ENCODE peak calls at places on chromosomes 11 and 22, in seven cellular contexts. One of them, this sample, is unnamed.
A peak's percentile ranks its signal among the peaks of the same experiment; 100 is the strongest.

GRCh38 chr22:24950272-24950902 is 2.1 kb upstream of the KIAA1671 start:
- DNase-seq in colonic mucosa: no peak
- DNase-seq in fibroblast of lung: no peak
- DNase-seq in A549: peak; percentile 19
- DNase-seq in heart left ventricle: no peak
- DNase-seq in ovary: no peak
- DNase-seq in aorta: no peak
- DNase-seq in this sample: no peak

GRCh38 chr11:86671386-86672006 is 920 bp downstream of the ME3 start:
- DNase-seq in colonic mucosa: peak; percentile 88
- DNase-seq in fibroblast of lung: peak; percentile 42
- DNase-seq in A549: peak; percentile 53
- DNase-seq in heart left ventricle: peak; percentile 88
- DNase-seq in ovary: peak; percentile 89
- DNase-seq in aorta: peak; percentile 83
- DNase-seq in this sample: no peak

GRCh38 chr11:94493146-94493442 is 550 bp downstream of the MRE11 start:
- DNase-seq in colonic mucosa: no peak
- DNase-seq in fibroblast of lung: no peak
- DNase-seq in A549: no peak
- DNase-seq in heart left ventricle: no peak
- DNase-seq in ovary: no peak
- DNase-seq in aorta: no peak
- DNase-seq in this sample: no peak

GRCh38 chr11:68160100-68160695 is 39.0 kb upstream of the CHKA start:
- DNase-seq in colonic mucosa: no peak
- DNase-seq in fibroblast of lung: no peak
- DNase-seq in A549: no peak
- DNase-seq in heart left ventricle: no peak
- DNase-seq in ovary: no peak
- DNase-seq in aorta: no peak
- DNase-seq in this sample: no peak

GRCh38 chr11:128963744-128964340 is 21.2 kb upstream of the TP53AIP1 start:
- DNase-seq in colonic mucosa: no peak
- DNase-seq in fibroblast of lung: no peak
- DNase-seq in A549: no peak
- DNase-seq in heart left ventricle: no peak
- DNase-seq in ovary: no peak
- DNase-seq in aorta: no peak
- DNase-seq in this sample: no peak

GRCh38 chr11:123357990-123358827 is 71.9 kb upstream of the GRAMD1B start:
- DNase-seq in colonic mucosa: no peak
- DNase-seq in fibroblast of lung: peak; percentile 0
- DNase-seq in A549: peak; percentile 10
- DNase-seq in heart left ventricle: peak; percentile 65
- DNase-seq in ovary: no peak
- DNase-seq in aorta: no peak
- DNase-seq in this sample: no peak

GRCh38 chr11:79067355-79067685 is 373.5 kb downstream of the TENM4 start:
- DNase-seq in colonic mucosa: no peak
- DNase-seq in fibroblast of lung: no peak
- DNase-seq in A549: no peak
- DNase-seq in heart left ventricle: no peak
- DNase-seq in ovary: no peak
- DNase-seq in aorta: no peak
- DNase-seq in this sample: no peak

GRCh38 chr22:38696606-38697005 is 4.1 kb downstream of the JOSD1 start:
- DNase-seq in colonic mucosa: no peak
- DNase-seq in fibroblast of lung: peak; percentile 83
- DNase-seq in A549: peak; percentile 61
- DNase-seq in heart left ventricle: no peak
- DNase-seq in ovary: no peak
- DNase-seq in aorta: no peak
- DNase-seq in this sample: no peak

GRCh38 chr11:33258631-33259184 is 1.5 kb downstream of the HIPK3 start:
- DNase-seq in colonic mucosa: peak; percentile 46
- DNase-seq in fibroblast of lung: peak; percentile 70
- DNase-seq in A549: peak; percentile 76
- DNase-seq in heart left ventricle: no peak
- DNase-seq in ovary: no peak
- DNase-seq in aorta: no peak
- DNase-seq in this sample: no peak

GRCh38 chr11:96341237-96342130 is 1.5 kb downstream of the MAML2 start:
- DNase-seq in colonic mucosa: peak; percentile 71
- DNase-seq in fibroblast of lung: peak; percentile 70
- DNase-seq in A549: peak; percentile 9
- DNase-seq in heart left ventricle: peak; percentile 73
- DNase-seq in ovary: peak; percentile 48
- DNase-seq in aorta: peak; percentile 66
- DNase-seq in this sample: peak; percentile 78

GRCh38 chr11:469684-470667 is 19.9 kb downstream of the PTDSS2 start:
- DNase-seq in colonic mucosa: peak; percentile 67
- DNase-seq in fibroblast of lung: peak; percentile 88
- DNase-seq in A549: peak; percentile 58
- DNase-seq in heart left ventricle: peak; percentile 69
- DNase-seq in ovary: peak; percentile 78
- DNase-seq in aorta: peak; percentile 88
- DNase-seq in this sample: no peak

GRCh38 chr11:58919561-58919960 is 19.7 kb upstream of the GLYATL1 start:
- DNase-seq in colonic mucosa: no peak
- DNase-seq in fibroblast of lung: no peak
- DNase-seq in A549: no peak
- DNase-seq in heart left ventricle: no peak
- DNase-seq in ovary: no peak
- DNase-seq in aorta: no peak
- DNase-seq in this sample: no peak
- H3K4me1 ChIP-seq in colonic mucosa: peaks cover 6% of the 10 kb centered on the region
- H3K4me1 ChIP-seq in fibroblast of lung: no peaks in the 10 kb centered on the region
- H3K4me1 ChIP-seq in A549: no peaks in the 10 kb centered on the region
- H3K4me1 ChIP-seq in heart left ventricle: no peaks in the 10 kb centered on the region
- H3K4me1 ChIP-seq in ovary: no peaks in the 10 kb centered on the region
- H3K4me1 ChIP-seq in aorta: no peaks in the 10 kb centered on the region
- H3K4me1 ChIP-seq in this sample: no peaks in the 10 kb centered on the region

GRCh38 chr11:16876840-16877239 is 137.4 kb downstream of the PLEKHA7 start:
- DNase-seq in colonic mucosa: no peak
- DNase-seq in fibroblast of lung: no peak
- DNase-seq in A549: no peak
- DNase-seq in heart left ventricle: no peak
- DNase-seq in ovary: no peak
- DNase-seq in aorta: no peak
- DNase-seq in this sample: no peak
- H3K4me3 ChIP-seq in colonic mucosa: no peak overlapping the region
- H3K4me3 ChIP-seq in fibroblast of lung: no peak overlapping the region
- H3K4me3 ChIP-seq in A549: no peak overlapping the region
- H3K4me3 ChIP-seq in heart left ventricle: no peak overlapping the region
- H3K4me3 ChIP-seq in ovary: no peak overlapping the region
- H3K4me3 ChIP-seq in aorta: no peak overlapping the region
- H3K4me3 ChIP-seq in this sample: no peak overlapping the region

GRCh38 chr11:57497303-57498247 is 17.9 kb downstream of the SLC43A1 start:
- DNase-seq in colonic mucosa: no peak
- DNase-seq in fibroblast of lung: no peak
- DNase-seq in A549: no peak
- DNase-seq in heart left ventricle: no peak
- DNase-seq in ovary: no peak
- DNase-seq in aorta: no peak
- DNase-seq in this sample: no peak
- H3K4me1 ChIP-seq in colonic mucosa: peaks cover 5% of the 10 kb centered on the region
- H3K4me1 ChIP-seq in fibroblast of lung: peaks cover 7% of the 10 kb centered on the region
- H3K4me1 ChIP-seq in A549: peaks cover 18% of the 10 kb centered on the region
- H3K4me1 ChIP-seq in heart left ventricle: peaks cover 10% of the 10 kb centered on the region
- H3K4me1 ChIP-seq in ovary: peaks cover 15% of the 10 kb centered on the region
- H3K4me1 ChIP-seq in aorta: no peaks in the 10 kb centered on the region
- H3K4me1 ChIP-seq in this sample: no peaks in the 10 kb centered on the region

DNA sequence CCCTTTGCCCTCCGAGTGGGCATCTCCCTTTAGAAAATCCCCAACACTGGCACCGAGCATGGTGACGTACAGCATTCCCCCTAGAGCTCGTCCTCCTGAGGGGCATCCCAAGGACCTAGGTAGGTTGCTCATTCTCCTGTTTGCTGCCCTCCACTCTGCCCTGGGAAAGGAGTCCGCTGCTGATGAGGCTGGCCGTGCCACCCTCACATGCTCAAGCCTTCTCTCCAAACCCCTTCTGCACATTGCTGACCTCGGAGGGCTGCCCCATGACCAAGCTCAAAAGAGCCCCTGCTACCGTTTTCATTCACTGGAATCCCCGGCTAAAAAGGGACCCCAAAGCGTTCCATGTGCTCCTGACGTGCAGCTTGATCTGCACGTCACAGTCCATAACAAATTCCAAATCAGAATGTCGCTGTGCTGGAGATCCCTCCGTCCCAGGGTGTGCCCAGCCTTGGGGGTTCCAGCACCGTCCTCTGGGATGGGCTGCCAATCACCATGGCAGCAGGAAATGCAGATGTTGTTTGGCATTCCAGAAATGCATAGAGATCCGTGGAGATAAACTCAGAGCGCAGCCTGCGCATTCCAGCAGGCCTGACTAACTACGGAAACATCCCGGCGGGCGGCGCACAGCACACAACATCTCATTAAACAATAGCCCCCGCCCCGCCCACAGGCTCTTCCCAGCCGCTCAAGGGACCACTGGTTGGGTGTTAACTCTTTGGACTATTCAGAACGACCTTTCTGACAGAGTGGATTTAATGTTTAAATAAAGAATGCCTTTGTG is 26.3 kb upstream of the GNB1L start:
- DNase-seq in colonic mucosa: peak; percentile 22
- DNase-seq in fibroblast of lung: peak; percentile 88
- DNase-seq in A549: peak; percentile 94
- DNase-seq in heart left ventricle: peak; percentile 75
- DNase-seq in ovary: peak; percentile 6
- DNase-seq in aorta: peak; percentile 79
- DNase-seq in this sample: no peak
- H3K4me3 ChIP-seq in colonic mucosa: no peak overlapping the region
- H3K4me3 ChIP-seq in fibroblast of lung: no peak overlapping the region
- H3K4me3 ChIP-seq in A549: peak overlapping the region; percentile 36
- H3K4me3 ChIP-seq in heart left ventricle: peak overlapping the region; percentile 18
- H3K4me3 ChIP-seq in ovary: no peak overlapping the region
- H3K4me3 ChIP-seq in aorta: no peak overlapping the region
- H3K4me3 ChIP-seq in this sample: no peak overlapping the region

DNA sequence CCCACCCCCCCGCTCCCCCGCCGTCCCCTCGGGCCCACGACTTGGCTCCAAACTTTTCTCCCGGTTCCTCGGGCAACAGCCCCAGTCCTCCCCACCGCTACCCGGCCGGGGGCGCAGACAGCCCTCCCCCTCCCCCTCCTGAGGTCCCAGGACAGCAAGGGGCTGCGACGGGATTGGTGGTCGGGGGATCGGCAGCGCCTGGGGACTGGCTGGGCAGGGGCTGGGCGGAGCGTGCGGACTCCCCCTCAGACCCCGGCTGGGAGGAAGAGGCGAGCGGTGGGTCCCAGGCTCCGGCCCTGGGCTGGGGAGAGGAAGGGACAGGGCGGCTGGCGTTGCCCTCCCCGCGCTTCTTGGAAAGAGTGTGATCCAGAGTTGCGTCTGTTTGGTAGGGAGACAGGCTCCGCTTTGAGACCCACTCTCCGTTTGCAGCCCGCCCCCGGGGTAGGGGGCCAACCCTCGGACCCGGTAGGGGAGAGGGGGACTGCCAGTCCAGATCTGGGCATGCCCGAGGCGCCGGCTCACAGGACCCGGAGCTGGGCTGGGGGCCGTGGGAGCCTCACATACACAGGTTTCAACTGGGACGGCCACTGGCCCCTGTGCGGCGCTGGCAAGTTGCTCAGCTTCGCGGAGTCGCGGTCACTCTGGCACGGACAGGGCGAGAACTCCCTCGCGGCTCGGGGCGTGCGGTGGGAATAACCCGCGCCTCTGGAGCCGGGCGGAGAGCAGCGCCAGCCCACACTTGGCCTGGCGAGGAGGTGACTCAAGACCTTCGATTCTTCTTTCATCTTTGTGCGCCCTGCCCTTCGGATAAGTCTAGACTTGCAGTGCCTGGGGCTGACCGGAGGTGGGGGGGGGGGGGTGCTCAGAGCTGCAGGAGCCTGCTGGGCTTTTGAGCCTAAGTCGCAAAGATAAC is 1.0 kb downstream of the TSKU start:
- DNase-seq in colonic mucosa: peak; percentile 53
- DNase-seq in fibroblast of lung: peak; percentile 73
- DNase-seq in A549: peak; percentile 73
- DNase-seq in heart left ventricle: peak; percentile 75
- DNase-seq in ovary: peak; percentile 88
- DNase-seq in aorta: peak; percentile 80
- DNase-seq in this sample: no peak
- H3K4me1 ChIP-seq in colonic mucosa: peaks cover 17% of the 10 kb centered on the region
- H3K4me1 ChIP-seq in fibroblast of lung: peaks cover 3% of the 10 kb centered on the region
- H3K4me1 ChIP-seq in A549: peaks cover 50% of the 10 kb centered on the region
- H3K4me1 ChIP-seq in heart left ventricle: peaks cover 12% of the 10 kb centered on the region
- H3K4me1 ChIP-seq in ovary: peaks cover 27% of the 10 kb centered on the region
- H3K4me1 ChIP-seq in aorta: peaks cover 4% of the 10 kb centered on the region
- H3K4me1 ChIP-seq in this sample: no peaks in the 10 kb centered on the region

GRCh38 chr11:103987631-103988594 is 48.5 kb upstream of the DDI1 start:
- DNase-seq in colonic mucosa: no peak
- DNase-seq in fibroblast of lung: peak; percentile 43
- DNase-seq in A549: no peak
- DNase-seq in heart left ventricle: no peak
- DNase-seq in ovary: no peak
- DNase-seq in aorta: no peak
- DNase-seq in this sample: no peak
- H3K4me3 ChIP-seq in colonic mucosa: no peak overlapping the region
- H3K4me3 ChIP-seq in fibroblast of lung: no peak overlapping the region
- H3K4me3 ChIP-seq in A549: no peak overlapping the region
- H3K4me3 ChIP-seq in heart left ventricle: no peak overlapping the region
- H3K4me3 ChIP-seq in ovary: no peak overlapping the region
- H3K4me3 ChIP-seq in aorta: no peak overlapping the region
- H3K4me3 ChIP-seq in this sample: no peak overlapping the region

DNA sequence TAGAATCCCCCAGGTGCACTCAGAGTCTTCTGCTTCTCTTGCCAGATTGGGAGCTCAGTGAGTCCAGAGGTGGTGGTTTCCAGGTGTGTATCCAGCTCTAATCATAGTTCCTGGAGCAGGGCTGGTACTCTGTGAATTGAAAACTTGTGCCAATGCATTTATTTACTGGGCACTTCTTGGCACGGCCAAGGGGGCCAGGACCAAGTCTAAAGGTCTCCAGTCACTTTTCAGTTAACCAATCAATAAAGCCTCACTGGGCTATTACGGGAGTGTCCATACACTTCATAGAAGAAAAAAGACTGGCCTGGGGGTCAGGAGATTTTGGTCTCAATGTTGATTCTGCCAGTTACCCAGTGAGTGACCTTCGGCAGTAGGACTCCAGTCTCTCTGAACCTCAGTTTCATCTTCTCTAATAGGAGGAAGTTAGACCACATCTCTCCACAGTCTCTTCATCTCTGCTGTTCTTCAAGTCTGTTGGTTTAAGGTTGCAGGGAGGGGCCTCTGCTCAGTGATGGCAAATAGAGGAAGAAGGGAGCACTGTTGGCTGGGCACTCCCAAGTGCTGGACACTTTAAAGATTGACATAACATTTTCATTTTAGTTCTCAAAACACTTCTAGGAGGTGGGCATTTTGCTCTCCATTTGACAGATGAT is 188.5 kb upstream of the E2F8 start:
- DNase-seq in colonic mucosa: no peak
- DNase-seq in fibroblast of lung: no peak
- DNase-seq in A549: no peak
- DNase-seq in heart left ventricle: no peak
- DNase-seq in ovary: no peak
- DNase-seq in aorta: no peak
- DNase-seq in this sample: no peak
- H3K4me1 ChIP-seq in colonic mucosa: no peaks in the 10 kb centered on the region
- H3K4me1 ChIP-seq in fibroblast of lung: peaks cover 18% of the 10 kb centered on the region
- H3K4me1 ChIP-seq in A549: peaks cover 7% of the 10 kb centered on the region
- H3K4me1 ChIP-seq in heart left ventricle: no peaks in the 10 kb centered on the region
- H3K4me1 ChIP-seq in ovary: no peaks in the 10 kb centered on the region
- H3K4me1 ChIP-seq in aorta: no peaks in the 10 kb centered on the region
- H3K4me1 ChIP-seq in this sample: no peaks in the 10 kb centered on the region